ENCODE peak calls at places on chromosomes 12 and 14, in ten cellular contexts. Y, P, B, U, F, T, O, E, K and X are unnamed samples.

GRCh38 chr12:14417717-14418116 is 52.2 kb downstream of the ATF7IP start:
- DNase-seq in Y (peak), P (peak), B (peak), U (peak), F (peak), T (no peak), O (peak), E (peak), K (peak), X (peak)

GRCh38 chr12:89461190-89461589 is 63.4 kb downstream of the GALNT4 start:
- DNase-seq in Y (no peak), P (no peak), B (no peak), U (no peak), F (no peak), T (no peak), O (no peak), E (no peak), K (no peak), X (no peak)

GRCh38 chr12:5003025-5003666 is 40.5 kb upstream of the KCNA5 start:
- DNase-seq in Y (peak), P (peak), B (peak), U (peak), F (no peak), T (no peak), O (peak), E (peak), K (peak), X (peak)

GRCh38 chr14:89370781-89371180 is 46.3 kb downstream of the FOXN3 start:
- DNase-seq in Y (no peak), P (no peak), B (no peak), U (no peak), F (no peak), T (no peak), O (no peak), E (no peak), K (no peak), X (no peak)

GRCh38 chr12:6432991-6433390 is 11.8 kb upstream of the CD27 start:
- DNase-seq in Y (no peak), P (no peak), B (no peak), U (peak), F (no peak), T (no peak), O (no peak), E (no peak), K (no peak), X (no peak)

GRCh38 chr14:70897475-70897874 is 9.8 kb upstream of the PCNX1 start:
- DNase-seq in Y (no peak), P (no peak), B (peak), U (no peak), F (no peak), T (no peak), O (no peak), E (no peak), K (no peak), X (no peak)

GRCh38 chr14:28681681-28682080 is 84.9 kb upstream of the FOXG1 start:
- DNase-seq in Y (no peak), P (no peak), B (no peak), U (peak), F (no peak), T (no peak), O (peak), E (no peak), K (no peak), X (no peak)

GRCh38 chr12:121837680-121838079 is 21.0 kb downstream of the HPD start:
- DNase-seq in Y (no peak), P (no peak), B (no peak), U (no peak), F (no peak), T (no peak), O (no peak), E (peak), K (no peak), X (no peak)

GRCh38 chr12:131124487-131125280 is 171.0 kb downstream of the ADGRD1 start:
- DNase-seq in Y (no peak), P (no peak), B (no peak), U (no peak), F (no peak), T (no peak), O (no peak), E (no peak), K (no peak), X (no peak)

GRCh38 chr12:113048716-113049127 is 7.8 kb upstream of the DTX1 start:
- DNase-seq in Y (peak), P (peak), B (peak), U (peak), F (peak), T (peak), O (peak), E (peak), K (peak), X (peak)